ENCODE peak calls at places on chromosomes 7 and 10, in nine cellular contexts. One of them, this sample, is unnamed.

GRCh38 chr7:34869016-34869415 is 168.3 kb downstream of the DPY19L1 start:
- DNase-seq in cardiac fibroblast: no peak
- DNase-seq in AG09309: no peak
- DNase-seq in astrocyte: no peak
- DNase-seq in HepG2: no peak
- DNase-seq in left ventricle myocardium inferior: no peak
- DNase-seq in IMR-90: no peak
- DNase-seq in OCI-LY7: no peak
- DNase-seq in stomach: no peak
- DNase-seq in this sample: no peak

GRCh38 chr10:115875172-115875571 is 397.8 kb downstream of the GFRA1 start:
- DNase-seq in cardiac fibroblast: no peak
- DNase-seq in AG09309: no peak
- DNase-seq in astrocyte: no peak
- DNase-seq in HepG2: no peak
- DNase-seq in left ventricle myocardium inferior: no peak
- DNase-seq in IMR-90: no peak
- DNase-seq in OCI-LY7: no peak
- DNase-seq in stomach: no peak
- DNase-seq in this sample: no peak

GRCh38 chr10:114684085-114684821 is 26.2 kb upstream of the ABLIM1 start:
- DNase-seq in cardiac fibroblast: peak; percentile 72
- DNase-seq in AG09309: no peak
- DNase-seq in astrocyte: peak; percentile 70
- DNase-seq in HepG2: peak; percentile 50
- DNase-seq in left ventricle myocardium inferior: peak; percentile 62
- DNase-seq in IMR-90: peak; percentile 30
- DNase-seq in OCI-LY7: no peak
- DNase-seq in stomach: peak; percentile 69
- DNase-seq in this sample: no peak

GRCh38 chr7:87926581-87927461 is 7.2 kb upstream of the ADAM22 start:
- DNase-seq in cardiac fibroblast: peak; percentile 11
- DNase-seq in AG09309: no peak
- DNase-seq in astrocyte: peak; percentile 71
- DNase-seq in HepG2: peak; percentile 30
- DNase-seq in left ventricle myocardium inferior: no peak
- DNase-seq in IMR-90: no peak
- DNase-seq in OCI-LY7: peak; percentile 56
- DNase-seq in stomach: no peak
- DNase-seq in this sample: no peak

GRCh38 chr10:1100143-1100542 is 44.0 kb downstream of the WDR37 start:
- DNase-seq in cardiac fibroblast: peak; percentile 11
- DNase-seq in AG09309: no peak
- DNase-seq in astrocyte: no peak
- DNase-seq in HepG2: no peak
- DNase-seq in left ventricle myocardium inferior: no peak
- DNase-seq in IMR-90: no peak
- DNase-seq in OCI-LY7: no peak
- DNase-seq in stomach: no peak
- DNase-seq in this sample: no peak

GRCh38 chr7:150897502-150898474 is 45.5 kb downstream of the AOC1 start:
- DNase-seq in cardiac fibroblast: no peak
- DNase-seq in AG09309: no peak
- DNase-seq in astrocyte: no peak
- DNase-seq in HepG2: no peak
- DNase-seq in left ventricle myocardium inferior: no peak
- DNase-seq in IMR-90: no peak
- DNase-seq in OCI-LY7: peak; percentile 93
- DNase-seq in stomach: no peak
- DNase-seq in this sample: no peak

GRCh38 chr7:12508554-12508953 is 62.0 kb upstream of the SCIN start:
- DNase-seq in cardiac fibroblast: no peak
- DNase-seq in AG09309: no peak
- DNase-seq in astrocyte: no peak
- DNase-seq in HepG2: no peak
- DNase-seq in left ventricle myocardium inferior: no peak
- DNase-seq in IMR-90: no peak
- DNase-seq in OCI-LY7: no peak
- DNase-seq in stomach: no peak
- DNase-seq in this sample: no peak

GRCh38 chr7:100130608-100131453 is 4.1 kb downstream of the MBLAC1 start:
- DNase-seq in cardiac fibroblast: peak; percentile 62
- DNase-seq in AG09309: no peak
- DNase-seq in astrocyte: no peak
- DNase-seq in HepG2: peak; percentile 54
- DNase-seq in left ventricle myocardium inferior: peak; percentile 79
- DNase-seq in IMR-90: peak; percentile 27
- DNase-seq in OCI-LY7: peak; percentile 78
- DNase-seq in stomach: peak; percentile 88
- DNase-seq in this sample: peak; percentile 78

GRCh38 chr10:58918887-58919286 is 257.6 kb upstream of the PHYHIPL start:
- DNase-seq in cardiac fibroblast: no peak
- DNase-seq in AG09309: no peak
- DNase-seq in astrocyte: no peak
- DNase-seq in HepG2: no peak
- DNase-seq in left ventricle myocardium inferior: no peak
- DNase-seq in IMR-90: no peak
- DNase-seq in OCI-LY7: no peak
- DNase-seq in stomach: no peak
- DNase-seq in this sample: no peak

GRCh38 chr7:151598045-151598444 is 78.3 kb upstream of the RHEB start:
- DNase-seq in cardiac fibroblast: peak; percentile 70
- DNase-seq in AG09309: peak; percentile 39
- DNase-seq in astrocyte: peak; percentile 96
- DNase-seq in HepG2: peak; percentile 29
- DNase-seq in left ventricle myocardium inferior: no peak
- DNase-seq in IMR-90: peak; percentile 93
- DNase-seq in OCI-LY7: no peak
- DNase-seq in stomach: no peak
- DNase-seq in this sample: peak; percentile 82

GRCh38 chr7:94129443-94130140 is 125.4 kb upstream of the BET1 start:
- DNase-seq in cardiac fibroblast: peak; percentile 83
- DNase-seq in AG09309: peak; percentile 55
- DNase-seq in astrocyte: peak; percentile 90
- DNase-seq in HepG2: peak; percentile 19
- DNase-seq in left ventricle myocardium inferior: no peak
- DNase-seq in IMR-90: peak; percentile 98
- DNase-seq in OCI-LY7: no peak
- DNase-seq in stomach: no peak
- DNase-seq in this sample: peak; percentile 92

GRCh38 chr7:41656357-41656756 is 46.5 kb downstream of the INHBA start:
- DNase-seq in cardiac fibroblast: peak; percentile 50
- DNase-seq in AG09309: peak; percentile 55
- DNase-seq in astrocyte: peak; percentile 49
- DNase-seq in HepG2: no peak
- DNase-seq in left ventricle myocardium inferior: no peak
- DNase-seq in IMR-90: peak; percentile 63
- DNase-seq in OCI-LY7: no peak
- DNase-seq in stomach: no peak
- DNase-seq in this sample: peak; percentile 71

DNA sequence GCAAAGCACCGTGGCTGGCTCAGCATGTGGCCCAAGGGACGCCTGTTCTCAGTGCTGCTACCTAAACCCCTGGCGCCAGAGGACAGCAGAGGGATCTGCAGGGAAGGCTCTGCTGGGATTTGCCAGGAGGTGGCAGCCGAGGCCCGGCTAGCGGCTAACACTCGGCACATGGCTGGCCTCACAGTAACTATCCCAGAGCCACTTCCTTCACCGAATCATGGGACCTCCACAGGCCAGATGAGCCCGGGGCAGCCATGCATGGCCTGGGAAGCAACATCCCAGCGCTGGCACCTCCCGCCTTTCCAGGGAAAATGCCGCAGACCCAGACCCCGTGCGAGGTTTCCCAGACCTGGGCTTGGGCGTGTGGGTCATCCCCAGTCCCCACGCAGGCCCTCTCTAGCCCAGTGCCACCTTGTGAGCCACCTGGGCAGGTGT is 36.4 kb downstream of the DPYSL4 start:
- DNase-seq in cardiac fibroblast: peak; percentile 85
- DNase-seq in AG09309: peak; percentile 40
- DNase-seq in astrocyte: peak; percentile 46
- DNase-seq in HepG2: peak; percentile 75
- DNase-seq in left ventricle myocardium inferior: peak; percentile 78
- DNase-seq in IMR-90: peak; percentile 71
- DNase-seq in OCI-LY7: peak; percentile 17
- DNase-seq in stomach: peak; percentile 75
- DNase-seq in this sample: peak; percentile 69
- TF ChIP-seq CTCF in cardiac fibroblast: peak; percentile 100
- TF ChIP-seq CTCF in AG09309: peak; percentile 100
- TF ChIP-seq CTCF in astrocyte: peak; percentile 89
- TF ChIP-seq CTCF in HepG2: peak; percentile 99
- TF ChIP-seq CTCF in left ventricle myocardium inferior: peak; percentile 96
- TF ChIP-seq CTCF in IMR-90: peak; percentile 100
- TF ChIP-seq CTCF in OCI-LY7: peak; percentile 37
- TF ChIP-seq CTCF in stomach: peak; percentile 78
- TF ChIP-seq CTCF in this sample: peak; percentile 100

GRCh38 chr10:35611750-35612149 is 6.6 kb downstream of the GJD4 start:
- DNase-seq in cardiac fibroblast: no peak
- DNase-seq in AG09309: no peak
- DNase-seq in astrocyte: no peak
- DNase-seq in HepG2: peak; percentile 20
- DNase-seq in left ventricle myocardium inferior: no peak
- DNase-seq in IMR-90: no peak
- DNase-seq in OCI-LY7: no peak
- DNase-seq in stomach: no peak
- DNase-seq in this sample: no peak

GRCh38 chr10:35605191-35605590 is at the start of gene GJD4:
- DNase-seq in cardiac fibroblast: no peak
- DNase-seq in AG09309: no peak
- DNase-seq in astrocyte: no peak
- DNase-seq in HepG2: no peak
- DNase-seq in left ventricle myocardium inferior: no peak
- DNase-seq in IMR-90: no peak
- DNase-seq in OCI-LY7: no peak
- DNase-seq in stomach: no peak
- DNase-seq in this sample: no peak

GRCh38 chr10:35608317-35608672 is 3.2 kb downstream of the GJD4 start:
- DNase-seq in cardiac fibroblast: no peak
- DNase-seq in AG09309: no peak
- DNase-seq in astrocyte: no peak
- DNase-seq in HepG2: no peak
- DNase-seq in left ventricle myocardium inferior: no peak
- DNase-seq in IMR-90: no peak
- DNase-seq in OCI-LY7: no peak
- DNase-seq in stomach: no peak
- DNase-seq in this sample: no peak

GRCh38 chr10:35606423-35606822 is 1.3 kb downstream of the GJD4 start:
- DNase-seq in cardiac fibroblast: peak; percentile 37
- DNase-seq in AG09309: no peak
- DNase-seq in astrocyte: peak; percentile 32
- DNase-seq in HepG2: no peak
- DNase-seq in left ventricle myocardium inferior: no peak
- DNase-seq in IMR-90: peak; percentile 57
- DNase-seq in OCI-LY7: no peak
- DNase-seq in stomach: no peak
- DNase-seq in this sample: peak; percentile 7

DNA sequence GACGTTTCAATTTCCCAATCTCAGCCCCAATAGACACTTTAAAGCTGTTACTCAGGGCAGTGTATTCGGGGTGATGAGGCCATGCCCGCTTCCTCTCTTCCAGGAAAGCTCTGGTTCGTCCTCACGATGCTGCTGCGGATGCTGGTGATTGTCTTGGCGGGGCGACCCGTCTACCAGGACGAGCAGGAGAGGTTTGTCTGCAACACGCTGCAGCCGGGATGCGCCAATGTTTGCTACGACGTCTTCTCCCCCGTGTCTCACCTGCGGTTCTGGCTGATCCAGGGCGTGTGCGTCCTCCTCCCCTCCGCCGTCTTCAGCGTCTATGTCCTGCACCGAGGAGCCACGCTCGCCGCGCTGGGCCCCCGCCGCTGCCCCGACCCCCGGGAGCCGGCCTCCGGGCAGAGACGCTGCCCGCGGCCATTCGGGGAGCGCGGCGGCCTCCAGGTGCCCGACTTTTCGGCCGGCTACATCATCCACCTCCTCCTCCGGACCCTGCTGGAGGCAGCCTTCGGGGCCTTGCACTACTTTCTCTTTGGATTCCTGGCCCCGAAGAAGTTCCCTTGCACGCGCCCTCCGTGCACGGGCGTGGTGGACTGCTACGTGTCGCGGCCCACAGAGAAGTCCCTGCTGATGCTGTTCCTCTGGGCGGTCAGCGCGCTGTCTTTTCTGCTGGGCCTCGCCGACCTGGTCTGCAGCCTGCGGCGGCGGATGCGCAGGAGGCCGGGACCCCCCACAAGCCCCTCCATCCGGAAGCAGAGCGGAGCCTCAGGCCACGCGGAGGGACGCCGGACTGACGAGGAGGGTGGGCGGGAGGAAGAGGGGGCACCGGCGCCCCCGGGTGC is 2.6 kb downstream of the GJD4 start:
- DNase-seq in cardiac fibroblast: peak; percentile 21
- DNase-seq in AG09309: no peak
- DNase-seq in astrocyte: peak; percentile 15
- DNase-seq in HepG2: no peak
- DNase-seq in left ventricle myocardium inferior: no peak
- DNase-seq in IMR-90: no peak
- DNase-seq in OCI-LY7: no peak
- DNase-seq in stomach: no peak
- DNase-seq in this sample: peak; percentile 4
- H3K4me3 ChIP-seq in cardiac fibroblast: peak overlapping the region; percentile 47
- H3K4me3 ChIP-seq in AG09309: peak overlapping the region; percentile 41
- H3K4me3 ChIP-seq in astrocyte: peak overlapping the region; percentile 40
- H3K4me3 ChIP-seq in HepG2: no peak overlapping the region
- H3K4me3 ChIP-seq in left ventricle myocardium inferior: peak overlapping the region; percentile 69
- H3K4me3 ChIP-seq in IMR-90: peak overlapping the region; percentile 37
- H3K4me3 ChIP-seq in OCI-LY7: no peak overlapping the region
- H3K4me3 ChIP-seq in stomach: peak overlapping the region; percentile 53
- H3K4me3 ChIP-seq in this sample: peak overlapping the region; percentile 41

DNA sequence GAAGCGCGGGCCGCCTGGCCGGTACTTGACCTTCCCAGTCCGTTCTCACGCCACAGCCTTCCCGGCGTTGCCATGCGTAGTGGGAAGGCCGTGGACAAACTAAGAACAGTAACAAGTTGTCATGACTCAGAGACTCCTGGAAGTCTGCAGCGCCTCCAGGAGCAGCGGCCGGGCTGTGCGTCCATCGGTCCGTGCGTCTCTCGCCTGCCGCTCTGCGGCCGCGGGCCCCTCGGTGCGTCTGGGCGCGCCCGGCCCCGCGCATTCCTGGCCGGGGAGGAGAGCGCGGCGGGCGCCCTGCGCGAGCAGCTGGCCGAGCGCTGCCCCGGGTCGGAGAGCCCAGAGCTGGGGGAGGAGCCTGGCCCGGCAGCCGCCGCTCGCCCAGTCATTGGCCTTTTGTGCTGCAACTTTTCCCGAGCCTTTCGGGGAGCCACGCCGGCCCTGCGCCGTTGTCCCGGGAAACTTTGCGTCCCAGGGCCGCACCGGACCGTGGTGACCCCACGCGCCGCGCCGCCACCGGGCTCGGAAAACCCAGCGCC is 123.7 kb downstream of the TACC2 start:
- DNase-seq in cardiac fibroblast: peak; percentile 97
- DNase-seq in AG09309: peak; percentile 87
- DNase-seq in astrocyte: peak; percentile 92
- DNase-seq in HepG2: peak; percentile 77
- DNase-seq in left ventricle myocardium inferior: peak; percentile 86
- DNase-seq in IMR-90: peak; percentile 96
- DNase-seq in OCI-LY7: no peak
- DNase-seq in stomach: peak; percentile 88
- DNase-seq in this sample: peak; percentile 99
- TF ChIP-seq CTCF in cardiac fibroblast: peak; percentile 32
- TF ChIP-seq CTCF in AG09309: peak; percentile 34
- TF ChIP-seq CTCF in astrocyte: peak; percentile 9
- TF ChIP-seq CTCF in HepG2: peak; percentile 77
- TF ChIP-seq CTCF in left ventricle myocardium inferior: peak; percentile 65
- TF ChIP-seq CTCF in IMR-90: peak; percentile 76
- TF ChIP-seq CTCF in OCI-LY7: no peak
- TF ChIP-seq CTCF in stomach: peak; percentile 17
- TF ChIP-seq CTCF in this sample: peak; percentile 41

GRCh38 chr10:71743866-71744265 is 24.3 kb upstream of the C10orf105 start:
- DNase-seq in cardiac fibroblast: no peak
- DNase-seq in AG09309: no peak
- DNase-seq in astrocyte: no peak
- DNase-seq in HepG2: no peak
- DNase-seq in left ventricle myocardium inferior: no peak
- DNase-seq in IMR-90: no peak
- DNase-seq in OCI-LY7: no peak
- DNase-seq in stomach: no peak
- DNase-seq in this sample: no peak
- H3K4me3 ChIP-seq in cardiac fibroblast: no peak overlapping the region
- H3K4me3 ChIP-seq in AG09309: no peak overlapping the region
- H3K4me3 ChIP-seq in astrocyte: no peak overlapping the region
- H3K4me3 ChIP-seq in HepG2: no peak overlapping the region
- H3K4me3 ChIP-seq in left ventricle myocardium inferior: no peak overlapping the region
- H3K4me3 ChIP-seq in IMR-90: no peak overlapping the region
- H3K4me3 ChIP-seq in OCI-LY7: no peak overlapping the region
- H3K4me3 ChIP-seq in stomach: no peak overlapping the region
- H3K4me3 ChIP-seq in this sample: no peak overlapping the region